ENCODE peak calls at places on chromosomes 13 and 19, in ten cellular contexts. One of them, this sample, is unnamed.

GRCh38 chr19:34481861-34482379 is 362 bp downstream of the WTIP start:
- DNase-seq in Jurkat, Clone E6-1: no peak
- DNase-seq in neural progenitor cell: no peak
- DNase-seq in tibial nerve: no peak
- DNase-seq in T follicular helper cell: no peak
- DNase-seq in CD4-positive, CD25-positive, alpha-beta regulatory T cell: no peak
- DNase-seq in small intestine: no peak
- DNase-seq in psoas muscle: peak; percentile 52
- DNase-seq in dermis microvascular lymphatic vessel endothelial cell: peak; percentile 20
- DNase-seq in Ammon's horn: no peak
- DNase-seq in this sample: no peak

GRCh38 chr13:113879506-113880360 is 15.9 kb upstream of the GAS6 start:
- DNase-seq in Jurkat, Clone E6-1: no peak
- DNase-seq in neural progenitor cell: no peak
- DNase-seq in tibial nerve: no peak
- DNase-seq in T follicular helper cell: no peak
- DNase-seq in CD4-positive, CD25-positive, alpha-beta regulatory T cell: no peak
- DNase-seq in small intestine: no peak
- DNase-seq in psoas muscle: no peak
- DNase-seq in dermis microvascular lymphatic vessel endothelial cell: no peak
- DNase-seq in Ammon's horn: peak; percentile 1
- DNase-seq in this sample: no peak

GRCh38 chr19:46481947-46482346 is 10.6 kb upstream of the PNMA8A start:
- DNase-seq in Jurkat, Clone E6-1: no peak
- DNase-seq in neural progenitor cell: no peak
- DNase-seq in tibial nerve: peak; percentile 40
- DNase-seq in T follicular helper cell: no peak
- DNase-seq in CD4-positive, CD25-positive, alpha-beta regulatory T cell: no peak
- DNase-seq in small intestine: no peak
- DNase-seq in psoas muscle: no peak
- DNase-seq in dermis microvascular lymphatic vessel endothelial cell: no peak
- DNase-seq in Ammon's horn: no peak
- DNase-seq in this sample: no peak

GRCh38 chr13:110499621-110500281 is 61.8 kb downstream of the RAB20 start:
- DNase-seq in Jurkat, Clone E6-1: no peak
- DNase-seq in neural progenitor cell: no peak
- DNase-seq in tibial nerve: no peak
- DNase-seq in T follicular helper cell: no peak
- DNase-seq in CD4-positive, CD25-positive, alpha-beta regulatory T cell: no peak
- DNase-seq in small intestine: no peak
- DNase-seq in psoas muscle: no peak
- DNase-seq in dermis microvascular lymphatic vessel endothelial cell: peak; percentile 2
- DNase-seq in Ammon's horn: peak; percentile 71
- DNase-seq in this sample: no peak

GRCh38 chr13:106498571-106498970 is 36.9 kb downstream of the EFNB2 start:
- DNase-seq in Jurkat, Clone E6-1: no peak
- DNase-seq in neural progenitor cell: no peak
- DNase-seq in tibial nerve: no peak
- DNase-seq in T follicular helper cell: no peak
- DNase-seq in CD4-positive, CD25-positive, alpha-beta regulatory T cell: no peak
- DNase-seq in small intestine: no peak
- DNase-seq in psoas muscle: no peak
- DNase-seq in dermis microvascular lymphatic vessel endothelial cell: no peak
- DNase-seq in Ammon's horn: no peak
- DNase-seq in this sample: no peak

GRCh38 chr13:24208314-24208713 is 47.8 kb downstream of the SPATA13 start:
- DNase-seq in Jurkat, Clone E6-1: no peak
- DNase-seq in neural progenitor cell: no peak
- DNase-seq in tibial nerve: peak; percentile 19
- DNase-seq in T follicular helper cell: no peak
- DNase-seq in CD4-positive, CD25-positive, alpha-beta regulatory T cell: no peak
- DNase-seq in small intestine: peak; percentile 70
- DNase-seq in psoas muscle: no peak
- DNase-seq in dermis microvascular lymphatic vessel endothelial cell: no peak
- DNase-seq in Ammon's horn: no peak
- DNase-seq in this sample: peak; percentile 53

GRCh38 chr19:19649580-19649995 is 6.1 kb upstream of the GMIP start:
- DNase-seq in Jurkat, Clone E6-1: no peak
- DNase-seq in neural progenitor cell: no peak
- DNase-seq in tibial nerve: no peak
- DNase-seq in T follicular helper cell: no peak
- DNase-seq in CD4-positive, CD25-positive, alpha-beta regulatory T cell: no peak
- DNase-seq in small intestine: no peak
- DNase-seq in psoas muscle: no peak
- DNase-seq in dermis microvascular lymphatic vessel endothelial cell: no peak
- DNase-seq in Ammon's horn: no peak
- DNase-seq in this sample: no peak

GRCh38 chr13:50679321-50679720 is 164.2 kb downstream of the DLEU7 start:
- DNase-seq in Jurkat, Clone E6-1: no peak
- DNase-seq in neural progenitor cell: no peak
- DNase-seq in tibial nerve: no peak
- DNase-seq in T follicular helper cell: no peak
- DNase-seq in CD4-positive, CD25-positive, alpha-beta regulatory T cell: no peak
- DNase-seq in small intestine: no peak
- DNase-seq in psoas muscle: no peak
- DNase-seq in dermis microvascular lymphatic vessel endothelial cell: peak; percentile 63
- DNase-seq in Ammon's horn: no peak
- DNase-seq in this sample: no peak

GRCh38 chr13:27474751-27475268 is 24.4 kb upstream of the MTIF3 start:
- DNase-seq in Jurkat, Clone E6-1: no peak
- DNase-seq in neural progenitor cell: no peak
- DNase-seq in tibial nerve: no peak
- DNase-seq in T follicular helper cell: no peak
- DNase-seq in CD4-positive, CD25-positive, alpha-beta regulatory T cell: no peak
- DNase-seq in small intestine: no peak
- DNase-seq in psoas muscle: no peak
- DNase-seq in dermis microvascular lymphatic vessel endothelial cell: no peak
- DNase-seq in Ammon's horn: no peak
- DNase-seq in this sample: no peak

GRCh38 chr13:46321494-46322225 is 65.4 kb downstream of the RUBCNL start:
- DNase-seq in Jurkat, Clone E6-1: peak; percentile 88
- DNase-seq in neural progenitor cell: peak; percentile 73
- DNase-seq in tibial nerve: peak; percentile 61
- DNase-seq in T follicular helper cell: peak; percentile 56
- DNase-seq in CD4-positive, CD25-positive, alpha-beta regulatory T cell: peak; percentile 63
- DNase-seq in small intestine: peak; percentile 40
- DNase-seq in psoas muscle: peak; percentile 62
- DNase-seq in dermis microvascular lymphatic vessel endothelial cell: peak; percentile 14
- DNase-seq in Ammon's horn: peak; percentile 81
- DNase-seq in this sample: peak; percentile 79

GRCh38 chr13:107461751-107462150 is 753.6 kb downstream of the LIG4 start:
- DNase-seq in Jurkat, Clone E6-1: no peak
- DNase-seq in neural progenitor cell: no peak
- DNase-seq in tibial nerve: no peak
- DNase-seq in T follicular helper cell: no peak
- DNase-seq in CD4-positive, CD25-positive, alpha-beta regulatory T cell: no peak
- DNase-seq in small intestine: no peak
- DNase-seq in psoas muscle: no peak
- DNase-seq in dermis microvascular lymphatic vessel endothelial cell: no peak
- DNase-seq in Ammon's horn: no peak
- DNase-seq in this sample: no peak

GRCh38 chr13:102333320-102334181 is 68.3 kb downstream of the FGF14 start:
- DNase-seq in Jurkat, Clone E6-1: no peak
- DNase-seq in neural progenitor cell: peak; percentile 21
- DNase-seq in tibial nerve: no peak
- DNase-seq in T follicular helper cell: no peak
- DNase-seq in CD4-positive, CD25-positive, alpha-beta regulatory T cell: no peak
- DNase-seq in small intestine: no peak
- DNase-seq in psoas muscle: no peak
- DNase-seq in dermis microvascular lymphatic vessel endothelial cell: no peak
- DNase-seq in Ammon's horn: no peak
- DNase-seq in this sample: no peak

GRCh38 chr13:23440821-23441608 is 7.5 kb upstream of the SACS start:
- DNase-seq in Jurkat, Clone E6-1: no peak
- DNase-seq in neural progenitor cell: no peak
- DNase-seq in tibial nerve: no peak
- DNase-seq in T follicular helper cell: no peak
- DNase-seq in CD4-positive, CD25-positive, alpha-beta regulatory T cell: no peak
- DNase-seq in small intestine: no peak
- DNase-seq in psoas muscle: peak; percentile 85
- DNase-seq in dermis microvascular lymphatic vessel endothelial cell: no peak
- DNase-seq in Ammon's horn: no peak
- DNase-seq in this sample: no peak

GRCh38 chr13:114235697-114236096 is 1.0 kb downstream of the CDC16 start:
- DNase-seq in Jurkat, Clone E6-1: no peak
- DNase-seq in neural progenitor cell: peak; percentile 31
- DNase-seq in tibial nerve: no peak
- DNase-seq in T follicular helper cell: no peak
- DNase-seq in CD4-positive, CD25-positive, alpha-beta regulatory T cell: no peak
- DNase-seq in small intestine: peak; percentile 14
- DNase-seq in psoas muscle: no peak
- DNase-seq in dermis microvascular lymphatic vessel endothelial cell: no peak
- DNase-seq in Ammon's horn: no peak
- DNase-seq in this sample: no peak

GRCh38 chr19:56273563-56274117 is 1.1 kb downstream of the EDDM13 start:
- DNase-seq in Jurkat, Clone E6-1: no peak
- DNase-seq in neural progenitor cell: no peak
- DNase-seq in tibial nerve: no peak
- DNase-seq in T follicular helper cell: no peak
- DNase-seq in CD4-positive, CD25-positive, alpha-beta regulatory T cell: no peak
- DNase-seq in small intestine: no peak
- DNase-seq in psoas muscle: no peak
- DNase-seq in dermis microvascular lymphatic vessel endothelial cell: peak; percentile 61
- DNase-seq in Ammon's horn: no peak
- DNase-seq in this sample: no peak

GRCh38 chr13:42539670-42540069 is 34.3 kb upstream of the TNFSF11 start:
- DNase-seq in Jurkat, Clone E6-1: no peak
- DNase-seq in neural progenitor cell: no peak
- DNase-seq in tibial nerve: no peak
- DNase-seq in T follicular helper cell: no peak
- DNase-seq in CD4-positive, CD25-positive, alpha-beta regulatory T cell: no peak
- DNase-seq in small intestine: no peak
- DNase-seq in psoas muscle: no peak
- DNase-seq in dermis microvascular lymphatic vessel endothelial cell: no peak
- DNase-seq in Ammon's horn: no peak
- DNase-seq in this sample: no peak

This sample was measured in HT-29.